ENCODE peak calls at places on chromosomes 2 and 18, in five cellular contexts. One of them, this sample, is unnamed.

GRCh38 chr18:37397814-37398213 is 167.8 kb downstream of the CELF4 start:
- DNase-seq in stimulated activated CD8-positive, alpha-beta memory T cell treated with anti-CD3 and anti-CD28 coated beads, Interleukin-7, amount 100 ng/mL, for 1 hour: no peak
- DNase-seq in adipocyte: no peak
- DNase-seq in activated naive CD8-positive, alpha-beta T cell treated with anti-CD3 and anti-CD28 coated beads, Interleukin-2, amount 50 U/mL, for 24 hours: no peak
- DNase-seq in Ammon's horn: no peak
- DNase-seq in this sample: no peak

GRCh38 chr2:98063289-98063688 is 23.7 kb upstream of the VWA3B start:
- DNase-seq in adipocyte: no peak
- DNase-seq in activated naive CD8-positive, alpha-beta T cell treated with anti-CD3 and anti-CD28 coated beads, Interleukin-2, amount 50 U/mL, for 24 hours: no peak
- DNase-seq in Ammon's horn: no peak
- DNase-seq in stimulated activated CD8-positive, alpha-beta memory T cell treated with anti-CD3 and anti-CD28 coated beads, Interleukin-7, amount 100 ng/mL, for 1 hour: no peak
- DNase-seq in this sample: no peak

GRCh38 chr2:167510071-167510759 is 621.9 kb downstream of the XIRP2 start:
- DNase-seq in adipocyte: no peak
- DNase-seq in stimulated activated CD8-positive, alpha-beta memory T cell treated with anti-CD3 and anti-CD28 coated beads, Interleukin-7, amount 100 ng/mL, for 1 hour: no peak
- DNase-seq in Ammon's horn: no peak
- DNase-seq in activated naive CD8-positive, alpha-beta T cell treated with anti-CD3 and anti-CD28 coated beads, Interleukin-2, amount 50 U/mL, for 24 hours: no peak
- DNase-seq in this sample: no peak

GRCh38 chr2:8980096-8980495 is 23.4 kb downstream of the MBOAT2 start:
- DNase-seq in activated naive CD8-positive, alpha-beta T cell treated with anti-CD3 and anti-CD28 coated beads, Interleukin-2, amount 50 U/mL, for 24 hours: no peak
- DNase-seq in adipocyte: no peak
- DNase-seq in stimulated activated CD8-positive, alpha-beta memory T cell treated with anti-CD3 and anti-CD28 coated beads, Interleukin-7, amount 100 ng/mL, for 1 hour: no peak
- DNase-seq in Ammon's horn: no peak
- DNase-seq in this sample: no peak

GRCh38 chr2:204680576-204680975 is 135.3 kb downstream of the PARD3B start:
- DNase-seq in activated naive CD8-positive, alpha-beta T cell treated with anti-CD3 and anti-CD28 coated beads, Interleukin-2, amount 50 U/mL, for 24 hours: no peak
- DNase-seq in stimulated activated CD8-positive, alpha-beta memory T cell treated with anti-CD3 and anti-CD28 coated beads, Interleukin-7, amount 100 ng/mL, for 1 hour: no peak
- DNase-seq in adipocyte: peak
- DNase-seq in Ammon's horn: no peak
- DNase-seq in this sample: no peak

GRCh38 chr18:37661478-37661877 is 95.9 kb upstream of the CELF4 start:
- DNase-seq in adipocyte: no peak
- DNase-seq in stimulated activated CD8-positive, alpha-beta memory T cell treated with anti-CD3 and anti-CD28 coated beads, Interleukin-7, amount 100 ng/mL, for 1 hour: no peak
- DNase-seq in activated naive CD8-positive, alpha-beta T cell treated with anti-CD3 and anti-CD28 coated beads, Interleukin-2, amount 50 U/mL, for 24 hours: no peak
- DNase-seq in Ammon's horn: no peak
- DNase-seq in this sample: no peak

GRCh38 chr2:63661076-63661475 is 72.3 kb downstream of the MDH1 start:
- DNase-seq in activated naive CD8-positive, alpha-beta T cell treated with anti-CD3 and anti-CD28 coated beads, Interleukin-2, amount 50 U/mL, for 24 hours: no peak
- DNase-seq in stimulated activated CD8-positive, alpha-beta memory T cell treated with anti-CD3 and anti-CD28 coated beads, Interleukin-7, amount 100 ng/mL, for 1 hour: no peak
- DNase-seq in Ammon's horn: no peak
- DNase-seq in adipocyte: peak
- DNase-seq in this sample: no peak

GRCh38 chr2:62654423-62654791 is 51.1 kb upstream of the EHBP1 start:
- DNase-seq in activated naive CD8-positive, alpha-beta T cell treated with anti-CD3 and anti-CD28 coated beads, Interleukin-2, amount 50 U/mL, for 24 hours: no peak
- DNase-seq in adipocyte: peak
- DNase-seq in stimulated activated CD8-positive, alpha-beta memory T cell treated with anti-CD3 and anti-CD28 coated beads, Interleukin-7, amount 100 ng/mL, for 1 hour: no peak
- DNase-seq in Ammon's horn: no peak
- DNase-seq in this sample: no peak

GRCh38 chr2:20622296-20622686 is 28.6 kb downstream of the HS1BP3 start:
- DNase-seq in adipocyte: no peak
- DNase-seq in activated naive CD8-positive, alpha-beta T cell treated with anti-CD3 and anti-CD28 coated beads, Interleukin-2, amount 50 U/mL, for 24 hours: no peak
- DNase-seq in Ammon's horn: no peak
- DNase-seq in stimulated activated CD8-positive, alpha-beta memory T cell treated with anti-CD3 and anti-CD28 coated beads, Interleukin-7, amount 100 ng/mL, for 1 hour: no peak
- DNase-seq in this sample: no peak

GRCh38 chr2:27085670-27086089 is 892 bp upstream of the KHK start:
- DNase-seq in adipocyte: peak
- DNase-seq in Ammon's horn: peak
- DNase-seq in stimulated activated CD8-positive, alpha-beta memory T cell treated with anti-CD3 and anti-CD28 coated beads, Interleukin-7, amount 100 ng/mL, for 1 hour: no peak
- DNase-seq in activated naive CD8-positive, alpha-beta T cell treated with anti-CD3 and anti-CD28 coated beads, Interleukin-2, amount 50 U/mL, for 24 hours: peak
- DNase-seq in this sample: peak

GRCh38 chr2:30208453-30208852 is 22.9 kb upstream of the LBH start:
- DNase-seq in Ammon's horn: peak
- DNase-seq in adipocyte: peak
- DNase-seq in stimulated activated CD8-positive, alpha-beta memory T cell treated with anti-CD3 and anti-CD28 coated beads, Interleukin-7, amount 100 ng/mL, for 1 hour: peak
- DNase-seq in activated naive CD8-positive, alpha-beta T cell treated with anti-CD3 and anti-CD28 coated beads, Interleukin-2, amount 50 U/mL, for 24 hours: peak
- DNase-seq in this sample: peak

GRCh38 chr2:211665299-211665698 is 873.3 kb downstream of the ERBB4 start:
- DNase-seq in activated naive CD8-positive, alpha-beta T cell treated with anti-CD3 and anti-CD28 coated beads, Interleukin-2, amount 50 U/mL, for 24 hours: no peak
- DNase-seq in Ammon's horn: no peak
- DNase-seq in stimulated activated CD8-positive, alpha-beta memory T cell treated with anti-CD3 and anti-CD28 coated beads, Interleukin-7, amount 100 ng/mL, for 1 hour: no peak
- DNase-seq in adipocyte: no peak
- DNase-seq in this sample: no peak

GRCh38 chr2:157339965-157340655 is 14.5 kb upstream of the ERMN start:
- DNase-seq in Ammon's horn: no peak
- DNase-seq in activated naive CD8-positive, alpha-beta T cell treated with anti-CD3 and anti-CD28 coated beads, Interleukin-2, amount 50 U/mL, for 24 hours: no peak
- DNase-seq in stimulated activated CD8-positive, alpha-beta memory T cell treated with anti-CD3 and anti-CD28 coated beads, Interleukin-7, amount 100 ng/mL, for 1 hour: no peak
- DNase-seq in adipocyte: no peak
- DNase-seq in this sample: no peak

GRCh38 chr18:31573047-31573446 is 18.6 kb upstream of the TTR start:
- DNase-seq in Ammon's horn: no peak
- DNase-seq in stimulated activated CD8-positive, alpha-beta memory T cell treated with anti-CD3 and anti-CD28 coated beads, Interleukin-7, amount 100 ng/mL, for 1 hour: no peak
- DNase-seq in adipocyte: no peak
- DNase-seq in activated naive CD8-positive, alpha-beta T cell treated with anti-CD3 and anti-CD28 coated beads, Interleukin-2, amount 50 U/mL, for 24 hours: no peak
- DNase-seq in this sample: no peak

GRCh38 chr2:84494070-84494469 is 22.2 kb upstream of the DNAH6 start:
- DNase-seq in Ammon's horn: no peak
- DNase-seq in adipocyte: no peak
- DNase-seq in activated naive CD8-positive, alpha-beta T cell treated with anti-CD3 and anti-CD28 coated beads, Interleukin-2, amount 50 U/mL, for 24 hours: no peak
- DNase-seq in stimulated activated CD8-positive, alpha-beta memory T cell treated with anti-CD3 and anti-CD28 coated beads, Interleukin-7, amount 100 ng/mL, for 1 hour: no peak
- DNase-seq in this sample: no peak

GRCh38 chr2:69762513-69763494 is 20.9 kb downstream of the ANXA4 start:
- DNase-seq in Ammon's horn: peak
- DNase-seq in adipocyte: no peak
- DNase-seq in stimulated activated CD8-positive, alpha-beta memory T cell treated with anti-CD3 and anti-CD28 coated beads, Interleukin-7, amount 100 ng/mL, for 1 hour: no peak
- DNase-seq in activated naive CD8-positive, alpha-beta T cell treated with anti-CD3 and anti-CD28 coated beads, Interleukin-2, amount 50 U/mL, for 24 hours: no peak
- DNase-seq in this sample: no peak

GRCh38 chr18:23825978-23826405 is 136.7 kb downstream of the LAMA3 start:
- DNase-seq in Ammon's horn: peak
- DNase-seq in activated naive CD8-positive, alpha-beta T cell treated with anti-CD3 and anti-CD28 coated beads, Interleukin-2, amount 50 U/mL, for 24 hours: peak
- DNase-seq in stimulated activated CD8-positive, alpha-beta memory T cell treated with anti-CD3 and anti-CD28 coated beads, Interleukin-7, amount 100 ng/mL, for 1 hour: no peak
- DNase-seq in adipocyte: peak
- DNase-seq in this sample: no peak

GRCh38 chr2:7053650-7054262 is 136.5 kb downstream of the RNF144A start:
- DNase-seq in activated naive CD8-positive, alpha-beta T cell treated with anti-CD3 and anti-CD28 coated beads, Interleukin-2, amount 50 U/mL, for 24 hours: no peak
- DNase-seq in adipocyte: no peak
- DNase-seq in Ammon's horn: peak
- DNase-seq in stimulated activated CD8-positive, alpha-beta memory T cell treated with anti-CD3 and anti-CD28 coated beads, Interleukin-7, amount 100 ng/mL, for 1 hour: no peak
- DNase-seq in this sample: no peak

GRCh38 chr2:232349946-232350635 is 28.5 kb upstream of the ALPP start:
- DNase-seq in activated naive CD8-positive, alpha-beta T cell treated with anti-CD3 and anti-CD28 coated beads, Interleukin-2, amount 50 U/mL, for 24 hours: no peak
- DNase-seq in Ammon's horn: no peak
- DNase-seq in adipocyte: no peak
- DNase-seq in stimulated activated CD8-positive, alpha-beta memory T cell treated with anti-CD3 and anti-CD28 coated beads, Interleukin-7, amount 100 ng/mL, for 1 hour: no peak
- DNase-seq in this sample: no peak

GRCh38 chr18:41751161-41751560 is 203.9 kb upstream of the PIK3C3 start:
- DNase-seq in adipocyte: no peak
- DNase-seq in Ammon's horn: no peak
- DNase-seq in stimulated activated CD8-positive, alpha-beta memory T cell treated with anti-CD3 and anti-CD28 coated beads, Interleukin-7, amount 100 ng/mL, for 1 hour: no peak
- DNase-seq in activated naive CD8-positive, alpha-beta T cell treated with anti-CD3 and anti-CD28 coated beads, Interleukin-2, amount 50 U/mL, for 24 hours: no peak
- DNase-seq in this sample: no peak

GRCh38 chr2:191514613-191515012 is 163.3 kb upstream of the NABP1 start:
- DNase-seq in stimulated activated CD8-positive, alpha-beta memory T cell treated with anti-CD3 and anti-CD28 coated beads, Interleukin-7, amount 100 ng/mL, for 1 hour: no peak
- DNase-seq in Ammon's horn: no peak
- DNase-seq in activated naive CD8-positive, alpha-beta T cell treated with anti-CD3 and anti-CD28 coated beads, Interleukin-2, amount 50 U/mL, for 24 hours: no peak
- DNase-seq in adipocyte: no peak
- DNase-seq in this sample: no peak

GRCh38 chr2:71704688-71705087 is 251.3 kb downstream of the DYSF start:
- DNase-seq in stimulated activated CD8-positive, alpha-beta memory T cell treated with anti-CD3 and anti-CD28 coated beads, Interleukin-7, amount 100 ng/mL, for 1 hour: no peak
- DNase-seq in Ammon's horn: no peak
- DNase-seq in activated naive CD8-positive, alpha-beta T cell treated with anti-CD3 and anti-CD28 coated beads, Interleukin-2, amount 50 U/mL, for 24 hours: no peak
- DNase-seq in adipocyte: no peak
- DNase-seq in this sample: no peak

GRCh38 chr2:45168731-45169338 is 159.6 kb upstream of the SIX2 start:
- DNase-seq in activated naive CD8-positive, alpha-beta T cell treated with anti-CD3 and anti-CD28 coated beads, Interleukin-2, amount 50 U/mL, for 24 hours: peak
- DNase-seq in Ammon's horn: no peak
- DNase-seq in stimulated activated CD8-positive, alpha-beta memory T cell treated with anti-CD3 and anti-CD28 coated beads, Interleukin-7, amount 100 ng/mL, for 1 hour: no peak
- DNase-seq in adipocyte: peak
- DNase-seq in this sample: no peak